ENCODE peak calls at places on chromosome 5, in five cellular contexts. Z, X, G, H and Y are unnamed samples.

GRCh38 chr5:65651144-65651543 is 26.3 kb downstream of the SHLD3 start:
- DNase-seq in Z (no peak), X (no peak), G (no peak), H (peak), Y (no peak)

GRCh38 chr5:76952795-76953536 is at the start of gene CRHBP:
- DNase-seq in Z (no peak), X (no peak), G (no peak), H (no peak), Y (no peak)

GRCh38 chr5:98349990-98350365 is 423.5 kb upstream of the RGMB start:
- DNase-seq in Z (no peak), X (no peak), G (no peak), H (no peak), Y (no peak)

GRCh38 chr5:158875272-158875679 is 224.4 kb downstream of the EBF1 start:
- DNase-seq in Z (no peak), X (peak), G (no peak), H (no peak), Y (no peak)

GRCh38 chr5:141742866-141743651 is 61.0 kb upstream of the ARAP3 start:
- DNase-seq in Z (no peak), X (no peak), G (no peak), H (peak), Y (no peak)

GRCh38 chr5:55159763-55160492 is at the start of gene GPX8:
- DNase-seq in Z (no peak), X (peak), G (peak), H (no peak), Y (peak)

GRCh38 chr5:82674718-82675117 is 396.6 kb upstream of the RPS23 start:
- DNase-seq in Z (no peak), X (no peak), G (no peak), H (no peak), Y (no peak)

GRCh38 chr5:110951373-110951791 is 120.1 kb upstream of the TSLP start:
- DNase-seq in Z (no peak), X (no peak), G (no peak), H (no peak), Y (no peak)

GRCh38 chr5:122480146-122480545 is 168.1 kb downstream of the SNCAIP start:
- DNase-seq in Z (no peak), X (no peak), G (no peak), H (no peak), Y (no peak)

GRCh38 chr5:56499877-56500276 is 266.7 kb upstream of the ANKRD55 start:
- DNase-seq in Z (no peak), X (no peak), G (no peak), H (no peak), Y (no peak)

GRCh38 chr5:142540774-142541466 is 145.0 kb downstream of the FGF1 start:
- DNase-seq in Z (no peak), X (peak), G (no peak), H (no peak), Y (no peak)

GRCh38 chr5:25339541-25339940 is 694.8 kb upstream of the CDH10 start:
- DNase-seq in Z (no peak), X (no peak), G (no peak), H (no peak), Y (no peak)

GRCh38 chr5:160133071-160133917 is 14.0 kb upstream of the PWWP2A start:
- DNase-seq in Z (no peak), X (no peak), G (peak), H (peak), Y (no peak)

GRCh38 chr5:166535641-166536040 is 1755.8 kb upstream of the WWC1 start:
- DNase-seq in Z (no peak), X (no peak), G (no peak), H (no peak), Y (no peak)

GRCh38 chr5:41924872-41925554 is at the start of gene FBXO4:
- DNase-seq in Z (peak), X (no peak), G (peak), H (peak), Y (peak)

GRCh38 chr5:51387854-51388320 is 4.6 kb downstream of the ISL1 start:
- DNase-seq in Z (no peak), X (no peak), G (no peak), H (no peak), Y (no peak)

GRCh38 chr5:66906021-66906420 is 290.6 kb downstream of the CD180 start:
- DNase-seq in Z (no peak), X (no peak), G (no peak), H (no peak), Y (no peak)

GRCh38 chr5:132777209-132778069 is at the start of gene SEPTIN8:
- DNase-seq in Z (peak), X (no peak), G (peak), H (peak), Y (peak)